ENCODE peak calls at places on chromosomes 12 and 14, in four cellular contexts. J is IMR-90, Q is GM12878, W is H1. I is an unnamed sample.

GRCh38 chr14:55957950-55958349 is 160.3 kb upstream of the PELI2 start:
- DNase-seq in W (peak; percentile 81), J (no peak), Q (no peak), I (no peak)

GRCh38 chr14:66038214-66038977 is 447.8 kb upstream of the CCDC196 start:
- DNase-seq in W (no peak), J (peak; percentile 0), Q (no peak), I (no peak)

GRCh38 chr14:96162741-96163140 is 41.9 kb upstream of the BDKRB2 start:
- DNase-seq in J (peak; percentile 75), Q (no peak), W (no peak), I (no peak)

GRCh38 chr14:104587641-104588040 is 8.1 kb downstream of the C14orf180 start:
- DNase-seq in W (no peak), J (no peak), Q (no peak), I (peak; percentile 32)

GRCh38 chr14:69318241-69318640 is 58.3 kb downstream of the GALNT16 start:
- DNase-seq in W (no peak), J (peak; percentile 26), Q (no peak), I (no peak)

GRCh38 chr14:101737414-101738367 is 23.8 kb upstream of the PPP2R5C start:
- DNase-seq in J (no peak), Q (no peak), W (no peak), I (no peak)

GRCh38 chr14:66045572-66046021 is 440.6 kb upstream of the CCDC196 start:
- DNase-seq in J (no peak), W (no peak), Q (no peak), I (no peak)

GRCh38 chr12:114732426-114733030 is 48.6 kb upstream of the TBX3 start:
- DNase-seq in W (no peak), Q (no peak), J (no peak), I (no peak)

GRCh38 chr12:69096669-69097364 is 142.6 kb upstream of the CPSF6 start:
- DNase-seq in Q (no peak), J (no peak), W (no peak), I (no peak)

GRCh38 chr14:36402867-36403266 is 82.4 kb upstream of the MBIP start:
- DNase-seq in J (no peak), Q (no peak), W (no peak), I (no peak)

GRCh38 chr12:113392563-113392962 is 11.1 kb downstream of the SDS start:
- DNase-seq in W (no peak), J (no peak), Q (no peak), I (no peak)

GRCh38 chr12:79690606-79691298 is at the start of gene PAWR:
- DNase-seq in W (peak; percentile 63), J (peak; percentile 66), Q (no peak), I (no peak)

GRCh38 chr12:56087220-56087619 is 7.3 kb downstream of the ERBB3 start:
- DNase-seq in W (no peak), Q (no peak), J (no peak), I (peak; percentile 6)

GRCh38 chr14:53956427-53957201 is at the start of gene BMP4:
- DNase-seq in J (peak; percentile 30), W (peak; percentile 81), Q (no peak), I (peak; percentile 26)

GRCh38 chr12:75809745-75810144 is 221.8 kb downstream of the PHLDA1 start:
- DNase-seq in W (no peak), Q (no peak), J (no peak), I (no peak)

GRCh38 chr12:102522768-102523167 is 42.4 kb upstream of the IGF1 start:
- DNase-seq in Q (no peak), W (no peak), J (no peak), I (peak; percentile 21)

GRCh38 chr12:102521662-102522277 is 41.4 kb upstream of the IGF1 start:
- DNase-seq in Q (no peak), J (no peak), W (no peak), I (no peak)

GRCh38 chr12:102526701-102527100 is 46.3 kb upstream of the IGF1 start:
- DNase-seq in Q (no peak), J (peak; percentile 57), W (no peak), I (no peak)

GRCh38 chr12:102528111-102528510 is 47.7 kb upstream of the IGF1 start:
- DNase-seq in W (no peak), J (peak; percentile 54), Q (no peak), I (no peak)

GRCh38 chr12:102527256-102527720 is 46.9 kb upstream of the IGF1 start:
- DNase-seq in W (no peak), Q (no peak), J (peak; percentile 86), I (no peak)
- TF ChIP-seq CHD1 in W (no peak), Q (no peak), J (no peak), I (no peak)

DNA sequence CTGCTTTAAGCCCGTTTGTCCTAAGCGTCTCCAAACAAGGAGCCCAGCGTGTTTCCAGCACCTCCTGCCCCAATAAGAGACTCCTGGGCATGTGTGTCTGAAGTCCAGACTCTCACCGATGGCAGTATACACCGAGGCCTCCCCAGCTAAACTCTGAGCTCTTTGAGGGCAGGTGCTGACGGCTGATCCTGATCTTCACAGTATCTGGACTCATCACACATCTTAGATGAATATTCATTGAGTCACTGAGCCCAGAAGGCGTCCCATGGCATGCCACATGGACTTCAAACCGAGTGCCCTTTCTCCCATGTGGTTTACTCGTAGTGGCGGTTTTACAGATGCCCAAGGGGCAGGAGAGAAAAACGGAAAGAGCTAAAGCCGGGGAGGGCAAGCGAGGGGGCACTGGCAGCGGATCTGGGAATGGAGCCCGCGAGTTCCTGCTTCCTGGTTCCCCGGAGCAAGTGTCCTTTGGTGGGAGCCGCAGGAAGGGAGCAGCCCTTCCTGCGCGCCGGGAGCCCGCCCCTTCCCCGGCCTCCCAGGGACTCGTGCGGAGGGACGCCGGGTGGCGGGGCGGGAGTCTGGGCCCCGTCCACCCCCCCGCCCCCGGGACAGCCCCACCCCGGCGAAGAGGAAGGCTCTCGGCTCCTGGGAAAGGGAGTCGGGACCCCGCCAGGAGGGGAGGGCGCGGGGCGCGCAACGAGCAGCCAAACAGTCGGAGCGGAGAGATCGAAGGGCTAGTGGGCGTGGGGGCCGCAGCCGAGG is 584 bp upstream of the TEAD4 start:
- DNase-seq in W (no peak), J (peak; percentile 67), Q (no peak), I (peak; percentile 72)
- TF ChIP-seq CHD1 in W (no peak), J (no peak), Q (no peak), I (no peak)

GRCh38 chr14:24367506-24368214 is at the start of gene NFATC4:
- DNase-seq in J (peak; percentile 96), W (no peak), Q (no peak), I (peak; percentile 69)

GRCh38 chr14:24369463-24369862 is 1.5 kb downstream of the NFATC4 start:
- DNase-seq in W (no peak), Q (no peak), J (no peak), I (no peak)

GRCh38 chr14:24369907-24370687 is 2.1 kb downstream of the NFATC4 start:
- DNase-seq in W (no peak), Q (no peak), J (no peak), I (no peak)

GRCh38 chr14:24368215-24368561 is 204 bp downstream of the NFATC4 start:
- DNase-seq in W (no peak), Q (no peak), J (no peak), I (no peak)

GRCh38 chr14:24368562-24369252 is 723 bp downstream of the NFATC4 start:
- DNase-seq in Q (no peak), J (peak; percentile 74), W (no peak), I (peak; percentile 72)
- TF ChIP-seq CHD1 in Q (no peak), J (no peak), W (no peak), I (no peak)

GRCh38 chr12:46549527-46550265 is 177.1 kb upstream of the SLC38A2 start:
- DNase-seq in J (peak; percentile 97), W (no peak), Q (no peak), I (no peak)
- TF ChIP-seq CHD1 in J (no peak), W (no peak), Q (no peak), I (no peak)